ENCODE peak calls at places on chromosomes 7 and 10, in six cellular contexts. N is activated CD8-positive, alpha-beta memory T cell treated with anti-CD3 and anti-CD28 coated beads, Interleukin-2, amount 10 ng/mL, durations not matched to agents 7 days and 5 days; M is gastroesophageal sphincter; F is sciatic nerve; U is activated CD4-positive, CD25-positive, alpha-beta regulatory T cell treated with anti-CD3 and anti-CD28 coated beads, Interleukin-2, amount 50 U/mL, for 24 hours; X is activated CD8-positive, alpha-beta T cell treated with anti-CD3 and anti-CD28 coated beads for 36 hours. I is an unnamed sample.

GRCh38 chr7:159143780-159144755 is 599 bp downstream of the VIPR2 start:
- ATAC-seq in N (no peak), M (peak; percentile 42), F (peak; percentile 59), U (no peak), X (no peak), I (peak; percentile 66)

GRCh38 chr10:18685555-18685954 is 26.3 kb downstream of the ARL5B start:
- ATAC-seq in N (no peak), M (no peak), F (no peak), U (no peak), X (no peak), I (no peak)

GRCh38 chr7:151694828-151695580 is 175.3 kb upstream of the RHEB start:
- ATAC-seq in N (no peak), M (peak; percentile 68), F (peak; percentile 58), U (no peak), X (peak; percentile 47), I (no peak)

GRCh38 chr7:28750981-28751380 is 207.1 kb downstream of the TRIL start:
- ATAC-seq in N (no peak), M (no peak), F (no peak), U (no peak), X (no peak), I (no peak)

GRCh38 chr7:105664816-105665525 is 83.7 kb upstream of the EFCAB10 start:
- ATAC-seq in N (no peak), M (no peak), F (no peak), U (no peak), X (no peak), I (no peak)

GRCh38 chr7:7099584-7100014 is 82.7 kb upstream of the C1GALT1 start:
- ATAC-seq in N (no peak), M (peak; percentile 86), F (peak; percentile 92), U (no peak), X (no peak), I (no peak)

GRCh38 chr10:124155781-124156401 is 62.5 kb upstream of the CHST15 start:
- ATAC-seq in N (no peak), M (peak; percentile 34), F (peak; percentile 26), U (no peak), X (no peak), I (no peak)

GRCh38 chr7:131300572-131301466 is 26.9 kb upstream of the MKLN1 start:
- ATAC-seq in N (no peak), M (no peak), F (peak; percentile 25), U (no peak), X (no peak), I (no peak)

GRCh38 chr10:97925308-97925938 is 75.8 kb downstream of the GOLGA7B start:
- ATAC-seq in N (no peak), M (no peak), F (no peak), U (no peak), X (no peak), I (peak; percentile 40)

GRCh38 chr7:53422291-53422690 is 386.9 kb downstream of the POM121L12 start:
- ATAC-seq in N (no peak), M (no peak), F (no peak), U (no peak), X (no peak), I (no peak)

GRCh38 chr7:23205861-23206510 is 24.1 kb downstream of the NUP42 start:
- ATAC-seq in N (peak; percentile 86), M (peak; percentile 67), F (peak; percentile 82), U (no peak), X (peak; percentile 77), I (no peak)

GRCh38 chr7:99098824-99099498 is 44.9 kb downstream of the SMURF1 start:
- ATAC-seq in N (no peak), M (no peak), F (peak; percentile 31), U (no peak), X (no peak), I (no peak)

GRCh38 chr7:150715738-150716137 is 675 bp upstream of the GIMAP1 start:
- ATAC-seq in N (peak; percentile 21), M (no peak), F (no peak), U (peak; percentile 38), X (peak; percentile 41), I (peak; percentile 51)

GRCh38 chr10:132626019-132626760 is 88.6 kb downstream of the INPP5A start:
- ATAC-seq in N (no peak), M (no peak), F (no peak), U (no peak), X (no peak), I (no peak)

GRCh38 chr10:119177708-119178370 is 773 bp downstream of the PRDX3 start:
- ATAC-seq in N (peak; percentile 46), M (no peak), F (peak; percentile 17), U (peak; percentile 63), X (peak; percentile 32), I (peak; percentile 65)